ENCODE peak calls at places on chromosomes 11 and 22, in eight cellular contexts. C, Q, E, M, O, I, A and B are unnamed samples. For H3K36me3, the result is how much of the 10 kb centered on the place peaks cover.

GRCh38 chr11:1639666-1640065 is 10.1 kb downstream of the KRTAP5-5 start:
- DNase-seq in A (no peak), C (no peak), E (no peak), I (no peak), O (no peak), M (no peak), Q (no peak), B (no peak)

GRCh38 chr22:37020192-37020479 is 594 bp downstream of the MPST start:
- DNase-seq in M (no peak), C (no peak), O (peak), I (peak), Q (peak), A (no peak), E (peak), B (peak)

GRCh38 chr22:41264408-41264941 is 21.5 kb downstream of the RANGAP1 start:
- DNase-seq in Q (no peak), I (no peak), C (no peak), E (no peak), O (no peak), M (no peak), A (no peak), B (no peak)

GRCh38 chr11:111641339-111642015 is 39.2 kb downstream of the SIK2 start:
- DNase-seq in I (no peak), A (no peak), E (no peak), M (no peak), Q (no peak), C (no peak), O (no peak), B (no peak)

GRCh38 chr22:47817380-47817779 is 1054.9 kb downstream of the TBC1D22A start:
- DNase-seq in Q (no peak), A (no peak), E (no peak), O (no peak), C (no peak), M (no peak), I (no peak), B (no peak)

GRCh38 chr11:16744128-16744725 is 5.8 kb downstream of the C11orf58 start:
- DNase-seq in E (no peak), I (no peak), A (no peak), M (no peak), C (no peak), O (no peak), Q (no peak), B (no peak)

GRCh38 chr11:120336641-120337132 is 474 bp downstream of the ARHGEF12 start:
- DNase-seq in M (no peak), Q (no peak), C (no peak), A (peak), E (no peak), O (peak), I (peak), B (no peak)

GRCh38 chr22:37196539-37197450 is 8.7 kb upstream of the C1QTNF6 start:
- DNase-seq in A (no peak), I (peak), Q (peak), O (peak), M (peak), C (no peak), E (peak), B (peak)

GRCh38 chr22:26159886-26160285 is 9.4 kb upstream of the SEZ6L start:
- DNase-seq in I (no peak), E (no peak), M (no peak), Q (no peak), C (no peak), A (no peak), O (no peak), B (no peak)

GRCh38 chr22:43007519-43008102 is 7.3 kb downstream of the PACSIN2 start:
- DNase-seq in A (no peak), M (no peak), O (no peak), I (peak), E (peak), Q (no peak), C (no peak), B (no peak)

GRCh38 chr11:88363566-88364169 is 26.1 kb upstream of the CTSC start:
- DNase-seq in O (peak), E (peak), A (no peak), M (no peak), I (no peak), Q (peak), C (no peak), B (peak)

GRCh38 chr11:48107188-48107704 is 109.4 kb upstream of the OR4B1 start:
- DNase-seq in Q (peak), A (no peak), C (peak), M (no peak), E (peak), I (no peak), O (no peak), B (peak)

GRCh38 chr22:41123151-41123550 is 30.8 kb downstream of the EP300 start:
- DNase-seq in E (peak), O (no peak), I (no peak), A (no peak), C (no peak), M (no peak), Q (no peak), B (peak)

GRCh38 chr22:35821654-35822053 is 104.0 kb downstream of the APOL5 start:
- DNase-seq in Q (no peak), C (no peak), E (no peak), M (no peak), O (no peak), A (no peak), I (no peak), B (no peak)

GRCh38 chr11:123640677-123641494 is 13.5 kb downstream of the SCN3B start:
- DNase-seq in I (no peak), E (no peak), O (peak), C (peak), A (peak), Q (peak), M (no peak), B (peak)

GRCh38 chr22:41976961-41977566 is 7.8 kb downstream of the SEPTIN3 start:
- DNase-seq in Q (no peak), C (no peak), A (peak), E (no peak), I (no peak), O (no peak), M (no peak), B (no peak)

GRCh38 chr11:118295834-118296454 is 8.6 kb upstream of the CD3E start:
- DNase-seq in M (no peak), I (no peak), A (peak), O (peak), E (peak), Q (peak), C (no peak), B (peak)

GRCh38 chr11:36411202-36411640 is 98.9 kb downstream of the TRAF6 start:
- DNase-seq in M (no peak), C (peak), I (peak), A (no peak), E (no peak), Q (no peak), O (no peak), B (no peak)

GRCh38 chr11:128715691-128716153 is 21.9 kb downstream of the FLI1 start:
- DNase-seq in C (no peak), O (peak), E (peak), I (no peak), M (no peak), Q (peak), A (no peak), B (no peak)

GRCh38 chr22:35910013-35910860 is 118.4 kb downstream of the RBFOX2 start:
- DNase-seq in M (no peak), E (peak), A (no peak), I (no peak), Q (no peak), O (peak), C (no peak), B (no peak)

GRCh38 chr22:23218053-23218866 is 38.0 kb downstream of the BCR start:
- DNase-seq in Q (no peak), I (no peak), C (no peak), O (no peak), E (no peak), M (no peak), A (no peak), B (no peak)
- H3K4me3 ChIP-seq in Q (no peak), I (no peak), C (no peak), O (no peak), E (no peak), M (no peak), A (no peak), B (no peak)

GRCh38 chr22:20256562-20257473 is 11.3 kb downstream of the RTN4R start:
- DNase-seq in I (no peak), C (no peak), E (no peak), O (no peak), Q (no peak), A (no peak), M (no peak), B (no peak)

GRCh38 chr22:20260071-20260722 is 7.9 kb downstream of the RTN4R start:
- DNase-seq in M (no peak), O (no peak), C (no peak), I (no peak), Q (no peak), E (no peak), A (no peak), B (no peak)

GRCh38 chr22:20257474-20258299 is 10.4 kb downstream of the RTN4R start:
- DNase-seq in E (no peak), I (no peak), Q (no peak), O (no peak), C (no peak), M (no peak), A (no peak), B (no peak)

GRCh38 chr22:20259336-20259705 is 8.8 kb downstream of the RTN4R start:
- DNase-seq in M (no peak), I (no peak), C (no peak), E (no peak), O (no peak), Q (no peak), A (no peak), B (no peak)

GRCh38 chr22:20258584-20259335 is 9.4 kb downstream of the RTN4R start:
- DNase-seq in I (no peak), M (no peak), E (no peak), C (no peak), Q (no peak), A (no peak), O (no peak), B (no peak)
- TF ChIP-seq CTCF in I (no peak), M (peak), E (peak), C (peak), Q (no peak), A (peak), O (no peak), B (peak)

GRCh38 chr22:38238519-38239051 is 34.2 kb downstream of the TMEM184B start:
- DNase-seq in C (no peak), E (no peak), Q (no peak), M (peak), A (no peak), O (peak), I (peak), B (no peak)

GRCh38 chr22:38244106-38244505 is 28.7 kb downstream of the TMEM184B start:
- DNase-seq in A (no peak), M (no peak), I (no peak), E (no peak), O (no peak), C (no peak), Q (peak), B (peak)

GRCh38 chr22:38239101-38239761 is 33.6 kb downstream of the TMEM184B start:
- DNase-seq in A (no peak), O (peak), E (peak), C (no peak), M (peak), Q (peak), I (peak), B (peak)

GRCh38 chr22:38243007-38243775 is 29.6 kb downstream of the TMEM184B start:
- DNase-seq in E (no peak), Q (peak), C (no peak), M (no peak), I (no peak), A (peak), O (peak), B (peak)

DNA sequence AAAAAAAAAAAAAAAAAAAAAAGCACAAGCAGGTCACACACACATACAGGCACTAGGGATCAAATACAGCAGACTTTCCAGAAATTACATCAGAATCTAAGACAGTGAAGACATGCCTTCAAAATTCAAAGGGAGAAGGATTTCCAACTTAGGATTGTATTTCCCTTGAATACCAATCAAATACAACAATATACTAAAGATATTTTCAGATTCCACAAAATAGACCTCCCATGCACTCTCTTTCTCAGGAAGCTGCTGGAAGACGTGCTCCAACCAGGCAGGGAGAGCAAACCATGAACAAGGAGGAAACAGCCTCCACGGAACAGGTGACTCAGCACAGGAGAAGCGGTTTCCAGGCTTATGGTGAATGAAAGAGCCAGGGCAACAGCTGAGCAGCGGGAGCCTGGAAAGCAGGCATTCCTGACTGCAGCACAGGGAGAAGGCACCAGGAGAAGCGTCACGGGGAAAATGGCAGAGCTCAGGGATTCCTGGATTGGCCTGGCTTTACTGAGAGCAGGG is 32.0 kb downstream of the TMEM184B start:
- DNase-seq in I (peak), C (no peak), A (no peak), E (peak), M (peak), O (peak), Q (peak), B (peak)
- H3K36me3 ChIP-seq in I (under half), C (under half), A (under half), E (under half), M (under half), O (under half), Q (under half), B (under half)

GRCh38 chr11:62505784-62506145 is 40.8 kb downstream of the AHNAK start:
- DNase-seq in E (no peak), I (no peak), C (no peak), M (no peak), A (no peak), O (no peak), Q (no peak), B (no peak)
- H3K4me3 ChIP-seq in E (no peak), I (no peak), C (no peak), M (no peak), A (no peak), O (no peak), Q (no peak), B (peak)

GRCh38 chr11:11476499-11476898 is 123.4 kb upstream of the CSNK2A3 start:
- DNase-seq in C (no peak), I (no peak), Q (peak), E (no peak), O (no peak), A (no peak), M (no peak), B (peak)

GRCh38 chr11:11476971-11477645 is 124.1 kb upstream of the CSNK2A3 start:
- DNase-seq in Q (peak), I (no peak), O (no peak), C (no peak), A (no peak), E (no peak), M (no peak), B (peak)

GRCh38 chr11:11480951-11481350 is 127.9 kb upstream of the CSNK2A3 start:
- DNase-seq in E (peak), I (no peak), Q (no peak), O (no peak), C (no peak), A (no peak), M (no peak), B (no peak)

GRCh38 chr11:11478021-11478420 is 125.0 kb upstream of the CSNK2A3 start:
- DNase-seq in C (no peak), Q (peak), M (no peak), A (no peak), I (no peak), O (no peak), E (no peak), B (peak)

DNA sequence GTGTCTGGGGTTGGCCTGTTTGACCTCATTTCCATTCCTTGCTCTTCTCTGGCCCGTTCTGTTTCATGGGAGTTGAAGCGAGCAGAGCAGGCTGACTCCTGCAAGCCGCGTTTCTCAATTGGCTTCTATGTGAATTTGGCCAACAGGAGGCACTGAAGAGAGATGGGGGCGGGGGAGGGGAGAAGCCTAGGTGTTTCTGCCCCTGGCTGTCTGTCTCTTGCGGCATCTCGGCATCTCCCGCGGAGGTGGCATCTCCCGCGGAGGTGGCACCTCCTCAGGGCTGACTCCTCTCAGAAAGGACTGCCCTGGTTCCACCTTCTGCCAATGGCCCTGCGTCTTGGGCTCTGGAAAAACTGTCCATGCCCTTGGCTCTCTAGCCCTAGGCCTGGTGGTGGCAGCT is 125.6 kb upstream of the CSNK2A3 start:
- DNase-seq in C (no peak), Q (no peak), E (no peak), M (no peak), A (no peak), O (no peak), I (no peak), B (no peak)
- TF ChIP-seq CTCF in C (no peak), Q (no peak), E (no peak), M (no peak), A (peak), O (no peak), I (no peak), B (no peak)

GRCh38 chr11:121610706-121611105 is 157.9 kb upstream of the SORL1-AS1 start:
- DNase-seq in E (no peak), C (no peak), A (no peak), Q (no peak), M (no peak), O (no peak), I (no peak), B (no peak)

GRCh38 chr11:121613724-121614123 is 161.0 kb upstream of the SORL1-AS1 start:
- DNase-seq in Q (no peak), A (no peak), I (no peak), C (no peak), E (no peak), M (no peak), O (peak), B (no peak)

GRCh38 chr11:121615506-121615905 is 162.7 kb upstream of the SORL1-AS1 start:
- DNase-seq in I (no peak), Q (peak), C (no peak), M (no peak), E (peak), O (peak), A (no peak), B (peak)

GRCh38 chr11:121611242-121611641 is 158.5 kb upstream of the SORL1-AS1 start:
- DNase-seq in Q (no peak), E (no peak), O (no peak), A (no peak), C (no peak), I (no peak), M (no peak), B (no peak)

GRCh38 chr11:121614661-121615240 is 162.0 kb upstream of the SORL1-AS1 start:
- DNase-seq in C (no peak), M (no peak), O (no peak), Q (peak), A (no peak), I (no peak), E (no peak), B (peak)
- H3K36me3 ChIP-seq in C (under half), M (under half), O (under half), Q (under half), A (under half), I (under half), E (under half), B (under half)

DNA sequence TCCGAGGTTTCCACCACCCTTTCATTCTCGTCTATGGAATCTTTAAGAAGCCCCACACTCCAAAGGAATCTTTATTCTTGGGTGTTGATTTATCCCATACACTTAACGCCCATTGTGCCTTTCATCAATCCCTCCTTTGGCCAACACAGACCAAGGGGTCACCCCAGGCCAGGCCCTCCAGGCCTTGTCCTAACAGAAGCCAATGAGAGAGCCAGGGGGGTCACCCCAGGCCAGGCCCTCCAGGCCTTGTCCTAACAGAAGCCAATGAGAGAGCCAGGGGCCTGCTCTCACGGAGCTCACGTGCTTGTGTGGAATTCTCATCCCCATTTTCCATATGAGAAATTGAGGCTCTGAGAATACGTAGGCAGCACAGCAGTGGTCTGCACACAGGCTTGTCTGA is 47.9 kb upstream of the TIMP3 start:
- DNase-seq in M (no peak), Q (no peak), O (no peak), A (no peak), C (no peak), I (no peak), E (no peak), B (no peak)
- H3K4me3 ChIP-seq in M (no peak), Q (no peak), O (no peak), A (no peak), C (no peak), I (no peak), E (no peak), B (no peak)

GRCh38 chr11:11662578-11662977 is 40.8 kb upstream of the GALNT18 start:
- DNase-seq in I (no peak), A (no peak), C (no peak), E (no peak), Q (no peak), M (no peak), O (no peak), B (no peak)

GRCh38 chr11:11660351-11660750 is 38.5 kb upstream of the GALNT18 start:
- DNase-seq in I (no peak), E (no peak), M (no peak), C (no peak), Q (no peak), O (no peak), A (no peak), B (no peak)

GRCh38 chr11:11661356-11662040 is 39.7 kb upstream of the GALNT18 start:
- DNase-seq in Q (no peak), O (no peak), C (no peak), A (peak), E (no peak), M (no peak), I (no peak), B (no peak)

GRCh38 chr11:11657101-11657935 is 35.5 kb upstream of the GALNT18 start:
- DNase-seq in I (no peak), C (no peak), M (no peak), A (no peak), Q (no peak), O (no peak), E (no peak), B (no peak)

GRCh38 chr11:11659567-11660341 is 37.9 kb upstream of the GALNT18 start:
- DNase-seq in Q (no peak), O (no peak), M (no peak), A (peak), C (no peak), I (no peak), E (no peak), B (no peak)
- TF ChIP-seq CTCF in Q (peak), O (no peak), M (no peak), A (peak), C (peak), I (no peak), E (peak), B (peak)